ENCODE peak calls at places on chromosome 14, in four cellular contexts. V, P, U and X are unnamed samples.

GRCh38 chr14:79668941-79669340 is 542.4 kb downstream of the DIO2 start:
- DNase-seq in V (no peak), P (no peak), U (no peak), X (no peak)

GRCh38 chr14:55846852-55847471 is 267.0 kb downstream of the KTN1 start:
- DNase-seq in P (no peak), V (no peak), U (no peak), X (no peak)

GRCh38 chr14:101504096-101504948 is 57.0 kb upstream of the DIO3 start:
- DNase-seq in V (no peak), P (no peak), U (no peak), X (no peak)

GRCh38 chr14:54617467-54617866 is 50.5 kb downstream of the SAMD4A start:
- DNase-seq in V (no peak), U (no peak), P (no peak), X (no peak)

GRCh38 chr14:48304729-48305128 is 629.3 kb upstream of the MDGA2 start:
- DNase-seq in U (no peak), V (no peak), P (no peak), X (no peak)

GRCh38 chr14:53516261-53516774 is 363.2 kb upstream of the DDHD1 start:
- DNase-seq in P (peak; percentile 78), V (no peak), U (no peak), X (no peak)

GRCh38 chr14:24069411-24069735 is 2.0 kb upstream of the CPNE6 start:
- DNase-seq in U (no peak), P (no peak), V (no peak), X (no peak)

GRCh38 chr14:100778951-100779690 is 46.8 kb upstream of the MEG3 start:
- DNase-seq in P (no peak), V (no peak), U (no peak), X (no peak)

GRCh38 chr14:86086962-86087361 is 557.0 kb downstream of the FLRT2 start:
- DNase-seq in V (peak; percentile 6), P (no peak), U (no peak), X (no peak)

GRCh38 chr14:77409131-77409533 is 14.2 kb downstream of the NOXRED1 start:
- DNase-seq in U (no peak), P (no peak), V (no peak), X (no peak)

GRCh38 chr14:92679246-92679645 is 69.2 kb downstream of the LGMN start:
- DNase-seq in V (no peak), U (no peak), P (no peak), X (no peak)

GRCh38 chr14:24828486-24828885 is 194.5 kb upstream of the GZMB start:
- DNase-seq in P (no peak), U (no peak), V (no peak), X (no peak)

GRCh38 chr14:69617796-69618195 is 6.4 kb downstream of the SUSD6 start:
- DNase-seq in U (no peak), P (no peak), V (no peak), X (no peak)

GRCh38 chr14:32252030-32252670 is 49.1 kb upstream of the RNU6-8 start:
- DNase-seq in V (peak; percentile 33), P (peak; percentile 42), U (no peak), X (no peak)

GRCh38 chr14:59897757-59898383 is 22.1 kb upstream of the LRRC9 start:
- DNase-seq in V (no peak), U (no peak), P (no peak), X (no peak)

GRCh38 chr14:64723691-64724577 is 19.7 kb downstream of the PLEKHG3 start:
- DNase-seq in U (no peak), P (no peak), V (no peak), X (no peak)